ENCODE peak calls at places on chromosome 2, in five cellular contexts. L is fibroblast of mammary gland, E is HEK293T, N is AG09309, C is ascending aorta. D is an unnamed sample.

GRCh38 chr2:100281521-100282438 is 40.5 kb downstream of the LONRF2 start:
- DNase-seq in C (no peak), L (peak), E (no peak), N (no peak), D (no peak)

GRCh38 chr2:55420901-55421300 is 1.2 kb upstream of the CCDC88A start:
- DNase-seq in N (no peak), E (no peak), C (no peak), L (no peak), D (no peak)

GRCh38 chr2:239802101-239802649 is 223.0 kb downstream of the NDUFA10 start:
- DNase-seq in C (no peak), L (no peak), E (no peak), N (no peak), D (no peak)

GRCh38 chr2:26606847-26607190 is 34.3 kb downstream of the CIB4 start:
- DNase-seq in C (no peak), N (no peak), L (no peak), E (no peak), D (no peak)

GRCh38 chr2:238143239-238143951 is 4.9 kb downstream of the KLHL30 start:
- DNase-seq in N (peak), C (peak), E (no peak), L (peak), D (peak)

GRCh38 chr2:3785220-3785889 is 82.0 kb downstream of the DCDC2C start:
- DNase-seq in N (no peak), L (peak), E (no peak), C (no peak), D (no peak)

GRCh38 chr2:190965580-190966222 is 48.3 kb downstream of the STAT1 start:
- DNase-seq in L (no peak), C (no peak), E (no peak), N (no peak), D (no peak)

GRCh38 chr2:158692372-158693103 is 102.6 kb upstream of the DAPL1 start:
- DNase-seq in L (peak), N (no peak), E (no peak), C (no peak), D (no peak)

GRCh38 chr2:233926806-233927205 is 9.6 kb downstream of the TRPM8 start:
- DNase-seq in C (no peak), E (no peak), N (no peak), L (no peak), D (no peak)

GRCh38 chr2:186862869-186863709 is 14.1 kb upstream of the ZSWIM2 start:
- DNase-seq in L (peak), N (peak), C (no peak), E (peak), D (no peak)

GRCh38 chr2:182228741-182229140 is 198.1 kb downstream of the PDE1A start:
- DNase-seq in N (peak), L (peak), E (no peak), C (no peak), D (no peak)

GRCh38 chr2:133977385-133977784 is 276.5 kb upstream of the MGAT5 start:
- DNase-seq in E (no peak), C (no peak), L (no peak), N (no peak), D (no peak)

GRCh38 chr2:74516650-74517049 is 2.4 kb downstream of the TLX2 start:
- DNase-seq in N (no peak), E (no peak), L (no peak), C (no peak), D (no peak)

GRCh38 chr2:38690499-38691420 is 24.8 kb downstream of the GALM start:
- DNase-seq in N (peak), L (peak), E (no peak), C (no peak), D (no peak)

GRCh38 chr2:195683174-195683573 is 26.1 kb downstream of the SLC39A10 start:
- DNase-seq in L (peak), E (no peak), C (no peak), N (peak), D (no peak)

GRCh38 chr2:68225119-68225632 is 27.2 kb downstream of the PPP3R1 start:
- DNase-seq in E (peak), N (no peak), L (peak), C (no peak), D (no peak)

GRCh38 chr2:218964041-218964771 is 4.7 kb downstream of the CDK5R2 start:
- DNase-seq in E (no peak), N (peak), C (no peak), L (peak), D (no peak)

GRCh38 chr2:216915548-216916128 is 55.8 kb upstream of the TNP1 start:
- DNase-seq in E (no peak), L (no peak), N (no peak), C (no peak), D (no peak)

GRCh38 chr2:208879666-208880065 is 473.1 kb downstream of the PTH2R start:
- DNase-seq in N (no peak), C (no peak), L (no peak), E (no peak), D (no peak)

GRCh38 chr2:27461118-27461517 is 18.9 kb downstream of the KRTCAP3 start:
- DNase-seq in C (no peak), E (no peak), N (no peak), L (no peak), D (no peak)

GRCh38 chr2:62200291-62200841 is 4.5 kb downstream of the B3GNT2 start:
- DNase-seq in N (no peak), E (no peak), C (no peak), L (no peak), D (no peak)

GRCh38 chr2:146193619-146194018 is 1651.2 kb upstream of the ACVR2A start:
- DNase-seq in L (no peak), C (no peak), E (no peak), N (no peak), D (no peak)

GRCh38 chr2:121999273-121999672 is 243.8 kb downstream of the TSN start:
- DNase-seq in C (no peak), E (peak), N (no peak), L (no peak), D (no peak)

GRCh38 chr2:15986068-15986560 is 45.8 kb downstream of the MYCN start:
- DNase-seq in C (no peak), L (no peak), N (no peak), E (no peak), D (no peak)

D was measured in GOT3.